ENCODE peak calls at places on chromosomes 5 and 9, in four cellular contexts. One of them, this sample, is unnamed.

GRCh38 chr9:130414910-130415746 is 29.6 kb upstream of the ASS1 start:
- DNase-seq in activated CD4-positive, alpha-beta memory T cell treated with anti-CD3 and anti-CD28 coated beads, Interleukin-2, amount 10 ng/mL, durations not matched to agents 7 days and 5 days: no peak
- DNase-seq in hippocampal formation: no peak
- DNase-seq in HEK293T: no peak
- DNase-seq in this sample: no peak

GRCh38 chr9:111661802-111662491 is 542 bp downstream of the GNG10 start:
- DNase-seq in HEK293T: peak
- DNase-seq in activated CD4-positive, alpha-beta memory T cell treated with anti-CD3 and anti-CD28 coated beads, Interleukin-2, amount 10 ng/mL, durations not matched to agents 7 days and 5 days: peak
- DNase-seq in hippocampal formation: peak
- DNase-seq in this sample: peak

GRCh38 chr5:72242796-72243475 is 77.1 kb downstream of the MRPS27 start:
- DNase-seq in hippocampal formation: no peak
- DNase-seq in activated CD4-positive, alpha-beta memory T cell treated with anti-CD3 and anti-CD28 coated beads, Interleukin-2, amount 10 ng/mL, durations not matched to agents 7 days and 5 days: no peak
- DNase-seq in HEK293T: peak
- DNase-seq in this sample: no peak

GRCh38 chr5:82364497-82364896 is 86.3 kb upstream of the RPS23 start:
- DNase-seq in hippocampal formation: no peak
- DNase-seq in HEK293T: peak
- DNase-seq in activated CD4-positive, alpha-beta memory T cell treated with anti-CD3 and anti-CD28 coated beads, Interleukin-2, amount 10 ng/mL, durations not matched to agents 7 days and 5 days: no peak
- DNase-seq in this sample: no peak

GRCh38 chr5:152170350-152170749 is 234.7 kb downstream of the NMUR2 start:
- DNase-seq in HEK293T: no peak
- DNase-seq in activated CD4-positive, alpha-beta memory T cell treated with anti-CD3 and anti-CD28 coated beads, Interleukin-2, amount 10 ng/mL, durations not matched to agents 7 days and 5 days: no peak
- DNase-seq in hippocampal formation: no peak
- DNase-seq in this sample: no peak

GRCh38 chr9:99556998-99557397 is 264.7 kb upstream of the NR4A3 start:
- DNase-seq in hippocampal formation: no peak
- DNase-seq in activated CD4-positive, alpha-beta memory T cell treated with anti-CD3 and anti-CD28 coated beads, Interleukin-2, amount 10 ng/mL, durations not matched to agents 7 days and 5 days: no peak
- DNase-seq in HEK293T: no peak
- DNase-seq in this sample: no peak

GRCh38 chr5:37197340-37198050 is 51.7 kb downstream of the CPLANE1 start:
- DNase-seq in HEK293T: no peak
- DNase-seq in activated CD4-positive, alpha-beta memory T cell treated with anti-CD3 and anti-CD28 coated beads, Interleukin-2, amount 10 ng/mL, durations not matched to agents 7 days and 5 days: peak
- DNase-seq in hippocampal formation: no peak
- DNase-seq in this sample: peak

GRCh38 chr9:77708416-77708815 is 60.3 kb upstream of the GNA14 start:
- DNase-seq in hippocampal formation: no peak
- DNase-seq in activated CD4-positive, alpha-beta memory T cell treated with anti-CD3 and anti-CD28 coated beads, Interleukin-2, amount 10 ng/mL, durations not matched to agents 7 days and 5 days: no peak
- DNase-seq in HEK293T: no peak
- DNase-seq in this sample: no peak

GRCh38 chr9:134408389-134408788 is 82.1 kb downstream of the RXRA start:
- DNase-seq in hippocampal formation: no peak
- DNase-seq in HEK293T: no peak
- DNase-seq in activated CD4-positive, alpha-beta memory T cell treated with anti-CD3 and anti-CD28 coated beads, Interleukin-2, amount 10 ng/mL, durations not matched to agents 7 days and 5 days: no peak
- DNase-seq in this sample: no peak

GRCh38 chr9:23638837-23639426 is 187.1 kb downstream of the ELAVL2 start:
- DNase-seq in activated CD4-positive, alpha-beta memory T cell treated with anti-CD3 and anti-CD28 coated beads, Interleukin-2, amount 10 ng/mL, durations not matched to agents 7 days and 5 days: no peak
- DNase-seq in hippocampal formation: no peak
- DNase-seq in HEK293T: no peak
- DNase-seq in this sample: no peak

GRCh38 chr5:133386662-133387061 is 225.7 kb downstream of the FSTL4 start:
- DNase-seq in HEK293T: no peak
- DNase-seq in hippocampal formation: no peak
- DNase-seq in activated CD4-positive, alpha-beta memory T cell treated with anti-CD3 and anti-CD28 coated beads, Interleukin-2, amount 10 ng/mL, durations not matched to agents 7 days and 5 days: peak
- DNase-seq in this sample: no peak

GRCh38 chr9:131394464-131395026 is 659 bp downstream of the PRRC2B start:
- DNase-seq in hippocampal formation: no peak
- DNase-seq in HEK293T: no peak
- DNase-seq in activated CD4-positive, alpha-beta memory T cell treated with anti-CD3 and anti-CD28 coated beads, Interleukin-2, amount 10 ng/mL, durations not matched to agents 7 days and 5 days: peak
- DNase-seq in this sample: peak

GRCh38 chr5:172722309-172722815 is 48.6 kb downstream of the DUSP1 start:
- DNase-seq in hippocampal formation: no peak
- DNase-seq in activated CD4-positive, alpha-beta memory T cell treated with anti-CD3 and anti-CD28 coated beads, Interleukin-2, amount 10 ng/mL, durations not matched to agents 7 days and 5 days: peak
- DNase-seq in HEK293T: no peak
- DNase-seq in this sample: no peak

GRCh38 chr5:135371738-135372232 is 27.2 kb downstream of the MACROH2A1 start:
- DNase-seq in hippocampal formation: no peak
- DNase-seq in activated CD4-positive, alpha-beta memory T cell treated with anti-CD3 and anti-CD28 coated beads, Interleukin-2, amount 10 ng/mL, durations not matched to agents 7 days and 5 days: no peak
- DNase-seq in HEK293T: no peak
- DNase-seq in this sample: no peak

GRCh38 chr9:534886-535285 is 306.6 kb upstream of the DMRT1 start:
- DNase-seq in hippocampal formation: peak
- DNase-seq in HEK293T: no peak
- DNase-seq in activated CD4-positive, alpha-beta memory T cell treated with anti-CD3 and anti-CD28 coated beads, Interleukin-2, amount 10 ng/mL, durations not matched to agents 7 days and 5 days: no peak
- DNase-seq in this sample: no peak

GRCh38 chr5:119453045-119453383 is 717 bp downstream of the HSD17B4 start:
- DNase-seq in hippocampal formation: peak
- DNase-seq in activated CD4-positive, alpha-beta memory T cell treated with anti-CD3 and anti-CD28 coated beads, Interleukin-2, amount 10 ng/mL, durations not matched to agents 7 days and 5 days: no peak
- DNase-seq in HEK293T: no peak
- DNase-seq in this sample: no peak

GRCh38 chr5:1208743-1209551 is 7.6 kb downstream of the SLC6A19 start:
- DNase-seq in HEK293T: no peak
- DNase-seq in activated CD4-positive, alpha-beta memory T cell treated with anti-CD3 and anti-CD28 coated beads, Interleukin-2, amount 10 ng/mL, durations not matched to agents 7 days and 5 days: no peak
- DNase-seq in hippocampal formation: no peak
- DNase-seq in this sample: no peak

GRCh38 chr9:94821098-94821930 is 94.8 kb downstream of the AOPEP start:
- DNase-seq in activated CD4-positive, alpha-beta memory T cell treated with anti-CD3 and anti-CD28 coated beads, Interleukin-2, amount 10 ng/mL, durations not matched to agents 7 days and 5 days: no peak
- DNase-seq in HEK293T: no peak
- DNase-seq in hippocampal formation: no peak
- DNase-seq in this sample: no peak

GRCh38 chr9:126215486-126215885 is 111.1 kb upstream of the MVB12B start:
- DNase-seq in HEK293T: no peak
- DNase-seq in hippocampal formation: no peak
- DNase-seq in activated CD4-positive, alpha-beta memory T cell treated with anti-CD3 and anti-CD28 coated beads, Interleukin-2, amount 10 ng/mL, durations not matched to agents 7 days and 5 days: no peak
- DNase-seq in this sample: no peak

GRCh38 chr5:98397081-98397480 is 376.4 kb upstream of the RGMB start:
- DNase-seq in activated CD4-positive, alpha-beta memory T cell treated with anti-CD3 and anti-CD28 coated beads, Interleukin-2, amount 10 ng/mL, durations not matched to agents 7 days and 5 days: no peak
- DNase-seq in HEK293T: no peak
- DNase-seq in hippocampal formation: no peak
- DNase-seq in this sample: no peak

GRCh38 chr5:84191296-84191695 is 193.4 kb downstream of the EDIL3 start:
- DNase-seq in HEK293T: no peak
- DNase-seq in hippocampal formation: no peak
- DNase-seq in activated CD4-positive, alpha-beta memory T cell treated with anti-CD3 and anti-CD28 coated beads, Interleukin-2, amount 10 ng/mL, durations not matched to agents 7 days and 5 days: no peak
- DNase-seq in this sample: no peak

GRCh38 chr5:172527559-172527958 is 73.2 kb upstream of the SH3PXD2B start:
- DNase-seq in hippocampal formation: no peak
- DNase-seq in activated CD4-positive, alpha-beta memory T cell treated with anti-CD3 and anti-CD28 coated beads, Interleukin-2, amount 10 ng/mL, durations not matched to agents 7 days and 5 days: no peak
- DNase-seq in HEK293T: no peak
- DNase-seq in this sample: no peak

GRCh38 chr5:41863871-41864486 is 6.2 kb downstream of the OXCT1 start:
- DNase-seq in hippocampal formation: no peak
- DNase-seq in activated CD4-positive, alpha-beta memory T cell treated with anti-CD3 and anti-CD28 coated beads, Interleukin-2, amount 10 ng/mL, durations not matched to agents 7 days and 5 days: no peak
- DNase-seq in HEK293T: no peak
- DNase-seq in this sample: no peak

GRCh38 chr5:78650562-78650930 is 2.0 kb upstream of the LHFPL2 start:
- DNase-seq in activated CD4-positive, alpha-beta memory T cell treated with anti-CD3 and anti-CD28 coated beads, Interleukin-2, amount 10 ng/mL, durations not matched to agents 7 days and 5 days: no peak
- DNase-seq in HEK293T: no peak
- DNase-seq in hippocampal formation: no peak
- DNase-seq in this sample: no peak

GRCh38 chr9:129060991-129061390 is 19.9 kb upstream of the DOLPP1 start:
- DNase-seq in activated CD4-positive, alpha-beta memory T cell treated with anti-CD3 and anti-CD28 coated beads, Interleukin-2, amount 10 ng/mL, durations not matched to agents 7 days and 5 days: no peak
- DNase-seq in HEK293T: no peak
- DNase-seq in hippocampal formation: no peak
- DNase-seq in this sample: no peak

GRCh38 chr5:147216552-147217154 is 18.2 kb upstream of the STK32A start:
- DNase-seq in HEK293T: no peak
- DNase-seq in hippocampal formation: no peak
- DNase-seq in activated CD4-positive, alpha-beta memory T cell treated with anti-CD3 and anti-CD28 coated beads, Interleukin-2, amount 10 ng/mL, durations not matched to agents 7 days and 5 days: peak
- DNase-seq in this sample: no peak

GRCh38 chr5:32254987-32255900 is 57.5 kb downstream of the MTMR12 start:
- DNase-seq in HEK293T: no peak
- DNase-seq in activated CD4-positive, alpha-beta memory T cell treated with anti-CD3 and anti-CD28 coated beads, Interleukin-2, amount 10 ng/mL, durations not matched to agents 7 days and 5 days: no peak
- DNase-seq in hippocampal formation: peak
- DNase-seq in this sample: no peak

GRCh38 chr5:131355972-131356528 is 92.2 kb downstream of the CDC42SE2 start:
- DNase-seq in hippocampal formation: no peak
- DNase-seq in activated CD4-positive, alpha-beta memory T cell treated with anti-CD3 and anti-CD28 coated beads, Interleukin-2, amount 10 ng/mL, durations not matched to agents 7 days and 5 days: no peak
- DNase-seq in HEK293T: no peak
- DNase-seq in this sample: no peak

GRCh38 chr5:16862777-16863176 is 73.3 kb downstream of the MYO10 start:
- DNase-seq in hippocampal formation: no peak
- DNase-seq in HEK293T: no peak
- DNase-seq in activated CD4-positive, alpha-beta memory T cell treated with anti-CD3 and anti-CD28 coated beads, Interleukin-2, amount 10 ng/mL, durations not matched to agents 7 days and 5 days: no peak
- DNase-seq in this sample: no peak

GRCh38 chr5:39532511-39532910 is 107.7 kb upstream of the DAB2 start:
- DNase-seq in HEK293T: no peak
- DNase-seq in hippocampal formation: no peak
- DNase-seq in activated CD4-positive, alpha-beta memory T cell treated with anti-CD3 and anti-CD28 coated beads, Interleukin-2, amount 10 ng/mL, durations not matched to agents 7 days and 5 days: no peak
- DNase-seq in this sample: no peak

GRCh38 chr5:82467006-82467561 is 188.9 kb upstream of the RPS23 start:
- DNase-seq in hippocampal formation: no peak
- DNase-seq in HEK293T: no peak
- DNase-seq in activated CD4-positive, alpha-beta memory T cell treated with anti-CD3 and anti-CD28 coated beads, Interleukin-2, amount 10 ng/mL, durations not matched to agents 7 days and 5 days: no peak
- DNase-seq in this sample: no peak

This sample was measured in DND-41.